ENCODE peak calls at places on chromosomes 3 and 15, in five cellular contexts. Z is bronchial epithelial cell, N is MG63, K is adrenal gland, U is left ventricle myocardium inferior. I is an unnamed sample. For H3K27me3, the result is how much of the 10 kb centered on the place peaks cover.

GRCh38 chr3:62373215-62373614 is at the start of gene FEZF2:
- DNase-seq in Z (no peak), N (no peak), K (no peak), U (no peak), I (no peak)

GRCh38 chr15:20106026-20106425 is 435.6 kb downstream of the GOLGA6L6 start:
- DNase-seq in Z (no peak), N (peak), K (peak), U (peak), I (no peak)

GRCh38 chr15:43930556-43930955 is 103.8 kb downstream of the WDR76 start:
- DNase-seq in Z (no peak), N (no peak), K (no peak), U (peak), I (no peak)

GRCh38 chr3:23874359-23875120 is 42.2 kb downstream of the NKIRAS1 start:
- DNase-seq in Z (peak), N (no peak), K (no peak), U (no peak), I (peak)

GRCh38 chr3:156681003-156681402 is 6.6 kb downstream of the TIPARP start:
- DNase-seq in Z (peak), N (peak), K (no peak), U (no peak), I (peak)

GRCh38 chr15:38895326-38896282 is 331.0 kb upstream of the RASGRP1 start:
- DNase-seq in Z (peak), N (peak), K (no peak), U (no peak), I (peak)

GRCh38 chr15:49606594-49606993 is 14.0 kb downstream of the FAM227B start:
- DNase-seq in Z (no peak), N (no peak), K (no peak), U (no peak), I (no peak)

GRCh38 chr3:59547874-59548273 is 498.0 kb upstream of the CFAP20DC start:
- DNase-seq in Z (peak), N (no peak), K (no peak), U (no peak), I (no peak)

GRCh38 chr3:1552831-1553230 is 460.0 kb downstream of the CNTN6 start:
- DNase-seq in Z (no peak), N (no peak), K (no peak), U (no peak), I (no peak)

GRCh38 chr3:100838157-100838556 is 128.9 kb downstream of the TFG start:
- DNase-seq in Z (no peak), N (no peak), K (no peak), U (no peak), I (no peak)

GRCh38 chr15:80558631-80559319 is 136.3 kb upstream of the ABHD17C start:
- DNase-seq in Z (no peak), N (no peak), K (no peak), U (no peak), I (no peak)

GRCh38 chr3:74593152-74593551 is 21.3 kb downstream of the CNTN3 start:
- DNase-seq in Z (no peak), N (no peak), K (no peak), U (no peak), I (no peak)

GRCh38 chr3:11727207-11727606 is 83.5 kb upstream of the VGLL4 start:
- DNase-seq in Z (peak), N (no peak), K (no peak), U (no peak), I (no peak)

GRCh38 chr3:35484939-35485605 is 154.3 kb upstream of the ARPP21 start:
- DNase-seq in Z (no peak), N (no peak), K (no peak), U (no peak), I (no peak)

GRCh38 chr15:66039117-66039860 is 170.0 kb downstream of the RAB11A start:
- DNase-seq in Z (peak), N (no peak), K (no peak), U (no peak), I (no peak)

GRCh38 chr3:43072361-43072760 is 33.5 kb downstream of the POMGNT2 start:
- DNase-seq in Z (no peak), N (no peak), K (no peak), U (no peak), I (no peak)

GRCh38 chr15:35256555-35256954 is 171.5 kb upstream of the NANOGP8 start:
- DNase-seq in Z (peak), N (no peak), K (no peak), U (no peak), I (no peak)

DNA sequence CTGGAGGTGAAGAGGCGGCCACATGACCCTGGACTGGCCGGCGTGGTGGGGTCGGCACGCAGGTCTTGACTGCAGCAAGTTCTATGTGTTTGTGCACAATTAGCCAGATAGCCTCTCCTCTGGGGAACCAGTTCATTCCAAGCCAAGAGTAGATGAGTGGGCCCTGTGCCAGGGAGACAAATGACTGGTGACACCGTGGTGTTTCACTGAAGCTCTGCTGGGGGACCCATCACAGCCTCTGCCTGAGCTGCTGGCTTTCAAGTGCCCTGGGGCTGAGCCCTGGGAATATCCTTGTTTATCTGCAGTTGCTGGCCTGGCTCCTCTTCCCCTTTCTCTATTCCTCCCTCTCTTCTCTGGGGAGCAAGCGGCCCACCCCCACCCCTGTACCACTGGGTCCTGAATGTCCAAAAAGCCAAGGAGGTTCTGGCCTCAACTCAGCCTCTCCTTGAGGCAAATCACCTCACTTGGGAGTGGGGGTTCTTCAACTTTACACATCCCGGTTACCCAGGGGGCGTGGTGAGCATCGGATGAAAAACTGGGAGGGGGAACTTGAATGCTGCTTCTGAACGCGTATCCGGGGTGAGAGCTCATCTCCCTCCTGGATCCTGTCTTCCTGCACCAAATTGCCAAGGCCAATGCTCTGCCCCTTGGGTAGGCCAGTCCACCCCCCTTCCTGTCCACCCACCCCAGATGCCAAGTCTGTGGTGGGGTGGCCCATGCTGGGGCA is 199.6 kb upstream of the LYSMD4 start:
- DNase-seq in Z (no peak), N (no peak), K (no peak), U (peak), I (no peak)
- H3K27me3 ChIP-seq in Z (under half), N (under half), K (under half), U (under half), I (under half)

GRCh38 chr3:169239756-169240155 is 423.8 kb downstream of the MECOM start:
- DNase-seq in Z (no peak), N (no peak), K (no peak), U (no peak), I (no peak)
- H3K4me3 ChIP-seq in Z (no peak), N (no peak), K (no peak), U (no peak), I (no peak)

DNA sequence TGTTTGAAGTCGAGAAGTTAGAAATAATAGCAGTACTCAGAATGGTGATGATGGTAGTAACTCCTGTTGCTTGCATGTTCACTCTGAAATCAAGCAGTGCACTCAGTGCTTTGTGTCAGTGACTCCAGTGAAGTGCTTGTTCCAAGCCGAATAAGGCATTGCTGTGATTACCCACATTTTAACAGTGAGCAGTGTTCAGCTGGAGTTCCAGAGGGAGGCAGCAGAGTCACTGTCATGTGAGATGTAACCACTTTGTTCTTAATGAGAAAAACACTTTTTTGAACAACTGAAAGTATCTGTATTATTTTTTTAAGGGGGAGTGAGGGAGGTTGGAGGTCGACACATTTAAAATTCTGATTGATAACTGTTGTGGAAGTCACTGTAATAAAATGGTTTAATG is 3.7 kb downstream of the MDFIC2 start:
- DNase-seq in Z (peak), N (peak), K (no peak), U (no peak), I (peak)
- H3K27me3 ChIP-seq in Z (under half), N (under half), K (under half), U (under half), I (under half)

GRCh38 chr3:82423485-82423884 is 662.0 kb upstream of the GBE1 start:
- DNase-seq in Z (no peak), N (no peak), K (no peak), U (no peak), I (no peak)
- H3K4me3 ChIP-seq in Z (no peak), N (no peak), K (no peak), U (no peak), I (no peak)

GRCh38 chr3:39021465-39022274 is 30.1 kb downstream of the SCN11A start:
- DNase-seq in Z (no peak), N (no peak), K (no peak), U (no peak), I (no peak)

GRCh38 chr3:39021029-39021428 is 30.7 kb downstream of the SCN11A start:
- DNase-seq in Z (peak), N (no peak), K (no peak), U (no peak), I (no peak)

GRCh38 chr3:39024497-39024896 is 27.2 kb downstream of the SCN11A start:
- DNase-seq in Z (no peak), N (no peak), K (no peak), U (no peak), I (no peak)

GRCh38 chr3:39022275-39022630 is 29.5 kb downstream of the SCN11A start:
- DNase-seq in Z (no peak), N (no peak), K (no peak), U (no peak), I (no peak)

GRCh38 chr3:39019299-39019698 is 32.4 kb downstream of the SCN11A start:
- DNase-seq in Z (no peak), N (no peak), K (no peak), U (no peak), I (no peak)
- H3K27me3 ChIP-seq in Z (under half), N (under half), K (under half), U (under half), I (under half)

I was measured in brain microvascular endothelial cell.